ENCODE peak calls at places on chromosomes 6 and 20, in six cellular contexts. P is psoas muscle, F is mammary epithelial cell, N is heart right ventricle, X is tibial nerve, L is dorsolateral prefrontal cortex. K is an unnamed sample.

GRCh38 chr20:40438161-40438835 is 250.7 kb downstream of the MAFB start:
- DNase-seq in P (no peak), F (no peak), N (no peak), X (no peak), L (no peak), K (no peak)

GRCh38 chr6:141426400-141426980 is 706.2 kb upstream of the GJE1 start:
- DNase-seq in P (no peak), F (no peak), N (no peak), X (no peak), L (no peak), K (no peak)

GRCh38 chr6:92231220-92231701 is 1188.1 kb downstream of the EPHA7 start:
- DNase-seq in P (no peak), F (no peak), N (no peak), X (no peak), L (no peak), K (no peak)

GRCh38 chr20:56469077-56469449 is 636 bp downstream of the RTF2 start:
- DNase-seq in P (no peak), F (no peak), N (no peak), X (no peak), L (no peak), K (no peak)

GRCh38 chr6:110043366-110043994 is 65.4 kb downstream of the GPR6 start:
- DNase-seq in P (no peak), F (no peak), N (no peak), X (no peak), L (no peak), K (no peak)

GRCh38 chr20:62795023-62795761 is 1.1 kb upstream of the MRGBP start:
- DNase-seq in P (peak; percentile 72), F (peak; percentile 53), N (peak; percentile 52), X (no peak), L (peak; percentile 58), K (no peak)

GRCh38 chr6:148497256-148497655 is 154.6 kb downstream of the SASH1 start:
- DNase-seq in P (no peak), F (peak; percentile 60), N (no peak), X (no peak), L (no peak), K (no peak)

GRCh38 chr6:99348823-99349619 is 453 bp downstream of the FAXC start:
- DNase-seq in P (no peak), F (no peak), N (no peak), X (no peak), L (no peak), K (no peak)

GRCh38 chr20:36644032-36644712 is 1.8 kb downstream of the SLA2 start:
- DNase-seq in P (no peak), F (no peak), N (no peak), X (no peak), L (no peak), K (no peak)

GRCh38 chr6:129882510-129883023 is 21.5 kb upstream of the TMEM244 start:
- DNase-seq in P (no peak), F (no peak), N (no peak), X (no peak), L (no peak), K (no peak)

GRCh38 chr6:128244751-128245405 is 275.5 kb downstream of the PTPRK start:
- DNase-seq in P (no peak), F (no peak), N (no peak), X (no peak), L (no peak), K (no peak)

GRCh38 chr6:82959385-82959941 is 106.2 kb downstream of the UBE3D start:
- DNase-seq in P (no peak), F (no peak), N (no peak), X (no peak), L (no peak), K (no peak)

GRCh38 chr6:125132058-125132457 is 21.5 kb upstream of the TPD52L1 start:
- DNase-seq in P (no peak), F (no peak), N (no peak), X (no peak), L (no peak), K (no peak)

GRCh38 chr20:7775072-7775471 is 165.2 kb downstream of the HAO1 start:
- DNase-seq in P (no peak), F (no peak), N (no peak), X (no peak), L (no peak), K (no peak)

DNA sequence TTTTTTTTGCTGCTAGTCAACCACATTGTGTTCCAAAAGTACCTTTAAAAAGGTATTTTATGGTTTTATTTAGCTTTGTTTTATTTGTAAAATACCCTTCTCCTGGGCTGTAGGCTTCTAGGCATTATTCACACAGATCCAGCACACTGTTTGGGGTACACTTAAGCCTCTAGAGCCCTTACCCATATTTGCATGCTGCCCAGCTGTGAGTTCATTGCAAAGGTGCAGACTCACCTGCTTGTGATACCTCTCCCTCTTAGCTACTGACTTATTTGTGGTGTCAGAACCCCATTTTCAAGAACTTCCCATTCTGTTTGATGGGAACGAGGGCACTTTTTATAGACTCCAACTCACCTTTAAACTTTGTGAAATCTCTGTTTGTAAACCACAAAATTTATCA is 69.8 kb downstream of the RIN2 start:
- DNase-seq in P (no peak), F (no peak), N (no peak), X (no peak), L (no peak), K (no peak)
- H3K27ac ChIP-seq in P (no peak overlapping the region), F (no peak overlapping the region), N (no peak overlapping the region), X (no peak overlapping the region), L (no peak overlapping the region), K (peak overlapping the region; percentile 47)

GRCh38 chr6:10561566-10562088 is 40.5 kb downstream of the GCNT2 start:
- DNase-seq in P (no peak), F (no peak), N (no peak), X (no peak), L (no peak), K (no peak)
- H3K27ac ChIP-seq in P (no peak overlapping the region), F (no peak overlapping the region), N (no peak overlapping the region), X (no peak overlapping the region), L (peak overlapping the region; percentile 50), K (no peak overlapping the region)

DNA sequence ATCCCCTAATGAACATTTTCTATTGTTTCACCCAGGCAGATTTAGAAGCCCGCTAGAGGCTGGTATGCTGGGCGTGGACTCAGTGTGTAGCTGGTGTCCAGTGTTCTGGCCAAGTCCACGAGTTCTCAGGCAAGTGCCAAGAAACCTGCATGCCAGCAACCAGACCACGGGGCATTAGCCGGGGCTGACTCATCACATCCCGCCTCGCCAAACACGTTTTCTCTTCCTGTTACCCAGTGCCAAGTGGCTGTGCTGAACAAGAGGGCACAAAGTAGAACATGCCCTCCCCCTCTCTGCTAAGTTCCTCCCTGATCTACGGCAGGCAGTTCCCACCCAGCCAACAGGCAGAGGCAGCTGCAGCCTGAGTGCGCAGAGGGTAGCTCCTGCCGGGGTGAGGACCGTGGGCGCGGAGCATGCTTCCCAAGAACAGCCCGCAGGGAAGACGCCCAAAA is 29.6 kb downstream of the RAMACL start:
- DNase-seq in P (peak; percentile 96), F (peak; percentile 99), N (peak; percentile 80), X (peak; percentile 64), L (peak; percentile 94), K (peak; percentile 96)
- H3K27ac ChIP-seq in P (peak overlapping the region; percentile 85), F (peak overlapping the region; percentile 83), N (no peak overlapping the region), X (peak overlapping the region; percentile 47), L (peak overlapping the region; percentile 83), K (peak overlapping the region; percentile 95)

GRCh38 chr6:102501615-102502014 is 1108.1 kb downstream of the GRIK2 start:
- DNase-seq in P (no peak), F (no peak), N (no peak), X (no peak), L (no peak), K (no peak)
- H3K27ac ChIP-seq in P (no peak overlapping the region), F (no peak overlapping the region), N (no peak overlapping the region), X (no peak overlapping the region), L (no peak overlapping the region), K (no peak overlapping the region)

GRCh38 chr20:33668087-33668790 is 1.5 kb downstream of the ACTL10 start:
- DNase-seq in P (no peak), F (no peak), N (peak; percentile 9), X (peak; percentile 62), L (no peak), K (no peak)
- H3K27ac ChIP-seq in P (peak overlapping the region; percentile 75), F (no peak overlapping the region), N (no peak overlapping the region), X (peak overlapping the region; percentile 74), L (peak overlapping the region; percentile 93), K (no peak overlapping the region)

GRCh38 chr20:49886571-49887203 is 28.6 kb downstream of the SPATA2 start:
- DNase-seq in P (no peak), F (no peak), N (no peak), X (no peak), L (no peak), K (no peak)
- H3K27ac ChIP-seq in P (peak overlapping the region; percentile 52), F (no peak overlapping the region), N (no peak overlapping the region), X (peak overlapping the region; percentile 27), L (peak overlapping the region; percentile 97), K (no peak overlapping the region)

DNA sequence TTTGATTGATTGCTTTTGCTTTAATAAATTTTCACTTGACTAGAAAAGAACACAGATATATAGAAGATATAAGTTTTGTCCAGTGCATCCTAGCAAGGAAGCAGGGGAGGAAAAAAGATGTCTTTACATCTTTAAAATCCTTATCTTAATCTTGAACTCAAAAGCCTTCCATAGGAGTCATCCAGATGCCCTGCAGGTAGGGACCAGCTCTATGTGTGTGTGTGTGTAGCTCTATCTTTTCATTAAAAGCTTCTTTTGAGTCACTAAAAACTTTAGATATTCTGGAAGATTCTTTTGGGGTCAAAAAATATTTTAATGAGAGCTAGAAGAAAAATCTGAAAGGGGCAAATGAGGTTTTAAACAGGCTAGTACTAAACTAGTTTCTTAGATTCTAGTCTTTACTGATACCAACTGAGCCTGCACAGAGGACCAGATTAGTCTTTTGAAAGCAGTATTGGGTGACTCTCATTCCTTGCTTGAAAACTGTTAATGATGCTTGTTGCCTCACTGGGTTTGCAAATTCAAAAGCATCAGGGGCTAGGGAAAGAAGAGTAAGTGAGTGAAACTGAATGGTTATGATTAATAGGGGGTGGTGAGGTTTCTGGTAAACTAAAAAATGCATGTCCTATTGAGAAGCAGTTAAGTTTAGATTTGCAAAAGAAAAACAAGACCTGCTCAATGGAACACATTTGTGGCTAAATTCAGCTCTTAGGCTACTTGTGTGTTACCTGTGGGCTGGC is 40.6 kb upstream of the JAG1 start:
- DNase-seq in P (no peak), F (peak; percentile 29), N (no peak), X (no peak), L (no peak), K (no peak)
- H3K27ac ChIP-seq in P (no peak overlapping the region), F (no peak overlapping the region), N (no peak overlapping the region), X (no peak overlapping the region), L (no peak overlapping the region), K (no peak overlapping the region)

GRCh38 chr6:132570221-132570777 is at the start of gene TAAR6:
- DNase-seq in P (no peak), F (no peak), N (no peak), X (no peak), L (peak; percentile 67), K (no peak)
- H3K27ac ChIP-seq in P (no peak within 1 kb of the TSS), F (no peak within 1 kb of the TSS), N (no peak within 1 kb of the TSS), X (no peak within 1 kb of the TSS), L (peak within 1 kb of the TSS; percentile 90), K (no peak within 1 kb of the TSS)

K was measured in epithelial cell of prostate.